ENCODE peak calls at places on chromosome 6, in four cellular contexts. K is kidney; S is CD8-positive, alpha-beta memory T cell; V is activated gamma-delta T cell treated with Interleukin-2 at 50 U/mL for 16 hours. F is an unnamed sample.

GRCh38 chr6:85756982-85757381 is 114.3 kb upstream of the SYNCRIP start:
- DNase-seq in K (no peak), S (no peak), V (no peak), F (no peak)

GRCh38 chr6:158073776-158074175 is 92.1 kb downstream of the SYNJ2 start:
- DNase-seq in K (no peak), S (no peak), V (no peak), F (no peak)

GRCh38 chr6:29989211-29989610 is 46.9 kb downstream of the HLA-A start:
- DNase-seq in K (no peak), S (no peak), V (no peak), F (no peak)

GRCh38 chr6:98946266-98946817 is 1.4 kb downstream of the FBXL4 start:
- DNase-seq in K (no peak), S (no peak), V (no peak), F (no peak)

GRCh38 chr6:42104095-42104806 is 38.2 kb downstream of the C6orf132 start:
- DNase-seq in K (no peak), S (peak; percentile 75), V (peak; percentile 64), F (peak; percentile 15)

GRCh38 chr6:133313068-133313467 is 71.9 kb downstream of the EYA4 start:
- DNase-seq in K (no peak), S (no peak), V (no peak), F (no peak)

GRCh38 chr6:40477246-40478126 is 109.7 kb downstream of the LRFN2 start:
- DNase-seq in K (no peak), S (peak; percentile 71), V (peak; percentile 42), F (no peak)

GRCh38 chr6:16198061-16198705 is 40.2 kb upstream of the GMPR start:
- DNase-seq in K (peak; percentile 64), S (no peak), V (no peak), F (no peak)

GRCh38 chr6:119129968-119130484 is 51.6 kb upstream of the FAM184A start:
- DNase-seq in K (no peak), S (no peak), V (no peak), F (no peak)

GRCh38 chr6:122429328-122429727 is 29.9 kb downstream of the HSF2 start:
- DNase-seq in K (no peak), S (no peak), V (no peak), F (no peak)

GRCh38 chr6:90429713-90430112 is 133.1 kb upstream of the BACH2 start:
- DNase-seq in K (no peak), S (no peak), V (no peak), F (no peak)

GRCh38 chr6:5260111-5260620 is 584 bp downstream of the LYRM4 start:
- DNase-seq in K (peak; percentile 82), S (peak; percentile 82), V (peak; percentile 73), F (peak; percentile 64)

GRCh38 chr6:38871745-38872568 is 156.8 kb downstream of the DNAH8 start:
- DNase-seq in K (no peak), S (peak; percentile 67), V (peak; percentile 45), F (no peak)

GRCh38 chr6:79878142-79878748 is 69.1 kb downstream of the ELOVL4 start:
- DNase-seq in K (no peak), S (no peak), V (no peak), F (no peak)

GRCh38 chr6:81937296-81937937 is 184.9 kb upstream of the TENT5A start:
- DNase-seq in K (no peak), S (no peak), V (no peak), F (no peak)

GRCh38 chr6:148342146-148343027 is at the start of gene SASH1:
- DNase-seq in K (peak; percentile 88), S (no peak), V (no peak), F (no peak)

GRCh38 chr6:95593025-95593424 is 15.7 kb downstream of the MANEA start:
- DNase-seq in K (no peak), S (no peak), V (no peak), F (no peak)

GRCh38 chr6:42012501-42013133 is 37.7 kb upstream of the TAF8 start:
- DNase-seq in K (no peak), S (no peak), V (no peak), F (no peak)

GRCh38 chr6:135520781-135521180 is 23.2 kb upstream of the AHI1 start:
- DNase-seq in K (no peak), S (no peak), V (no peak), F (no peak)

GRCh38 chr6:77638129-77638830 is 14.6 kb upstream of the MEI4 start:
- DNase-seq in K (no peak), S (no peak), V (no peak), F (no peak)

GRCh38 chr6:167750956-167751358 is 75.8 kb upstream of the AFDN start:
- DNase-seq in K (peak; percentile 94), S (no peak), V (no peak), F (no peak)

GRCh38 chr6:84967389-84967788 is 203.0 kb upstream of the TBX18 start:
- DNase-seq in K (no peak), S (no peak), V (no peak), F (no peak)

GRCh38 chr6:26543953-26544352 is 5.8 kb downstream of the HMGN4 start:
- DNase-seq in K (no peak), S (no peak), V (no peak), F (no peak)

GRCh38 chr6:133368664-133369063 is 127.5 kb downstream of the EYA4 start:
- DNase-seq in K (no peak), S (no peak), V (no peak), F (no peak)

GRCh38 chr6:56023829-56024228 is 148.4 kb upstream of the BMP5 start:
- DNase-seq in K (no peak), S (no peak), V (no peak), F (no peak)

GRCh38 chr6:137339929-137340559 is 120.9 kb upstream of the IFNGR1 start:
- DNase-seq in K (no peak), S (no peak), V (no peak), F (no peak)

GRCh38 chr6:14871196-14871595 is 374.7 kb upstream of the JARID2 start:
- DNase-seq in K (no peak), S (no peak), V (no peak), F (no peak)

GRCh38 chr6:167095888-167096287 is 27.0 kb upstream of the CCR6 start:
- DNase-seq in K (no peak), S (no peak), V (no peak), F (no peak)

GRCh38 chr6:45566882-45567281 is 189.1 kb upstream of the SUPT3H start:
- DNase-seq in K (no peak), S (no peak), V (no peak), F (no peak)

GRCh38 chr6:89928604-89929003 is 34.3 kb downstream of the GJA10 start:
- DNase-seq in K (no peak), S (no peak), V (no peak), F (no peak)

GRCh38 chr6:132893772-132894490 is 79.6 kb downstream of the RPS12 start:
- DNase-seq in K (no peak), S (no peak), V (no peak), F (no peak)

GRCh38 chr6:2611092-2611491 is 139.6 kb downstream of the MYLK4 start:
- DNase-seq in K (no peak), S (no peak), V (no peak), F (no peak)

GRCh38 chr6:64732888-64733287 is 974.1 kb downstream of the EYS start:
- DNase-seq in K (no peak), S (no peak), V (no peak), F (no peak)

GRCh38 chr6:89695667-89696066 is 57.1 kb upstream of the LYRM2 start:
- DNase-seq in K (no peak), S (no peak), V (no peak), F (no peak)

GRCh38 chr6:1738682-1739081 is 129.0 kb downstream of the FOXC1 start:
- DNase-seq in K (no peak), S (no peak), V (no peak), F (no peak)

GRCh38 chr6:54706844-54707243 is 139.7 kb upstream of the FAM83B start:
- DNase-seq in K (no peak), S (no peak), V (no peak), F (no peak)

GRCh38 chr6:11424395-11425050 is 113.0 kb upstream of the TMEM170B start:
- DNase-seq in K (peak; percentile 73), S (no peak), V (no peak), F (no peak)

GRCh38 chr6:45655630-45656422 is 278.1 kb upstream of the SUPT3H start:
- DNase-seq in K (no peak), S (no peak), V (no peak), F (no peak)

GRCh38 chr6:72665599-72665998 is 43.7 kb downstream of the KCNQ5 start:
- DNase-seq in K (no peak), S (no peak), V (no peak), F (no peak)